ENCODE peak calls at places on chromosomes 1 and 21, in five cellular contexts. One of them, this sample, is unnamed.

GRCh38 chr1:63915121-63915520 is 141.3 kb downstream of the ROR1 start:
- DNase-seq in activated T-helper 9 cell treated with anti-CD3 and anti-CD28 coated beads, Interleukin-2, amount 50 U/mL, for 16 hours: no peak
- DNase-seq in foreskin keratinocyte: no peak
- DNase-seq in activated CD4-positive, alpha-beta T cell treated with anti-CD3 and anti-CD28 coated beads, Interleukin-2, amount 50 U/mL, for 1 hour: no peak
- DNase-seq in NCI-H2029: no peak
- DNase-seq in this sample: no peak

GRCh38 chr1:64650411-64650810 is 94.5 kb upstream of the RAVER2 start:
- DNase-seq in activated T-helper 9 cell treated with anti-CD3 and anti-CD28 coated beads, Interleukin-2, amount 50 U/mL, for 16 hours: no peak
- DNase-seq in foreskin keratinocyte: no peak
- DNase-seq in activated CD4-positive, alpha-beta T cell treated with anti-CD3 and anti-CD28 coated beads, Interleukin-2, amount 50 U/mL, for 1 hour: no peak
- DNase-seq in NCI-H2029: no peak
- DNase-seq in this sample: no peak

GRCh38 chr1:114315601-114316000 is 161.9 kb upstream of the SYT6 start:
- DNase-seq in activated T-helper 9 cell treated with anti-CD3 and anti-CD28 coated beads, Interleukin-2, amount 50 U/mL, for 16 hours: no peak
- DNase-seq in foreskin keratinocyte: no peak
- DNase-seq in activated CD4-positive, alpha-beta T cell treated with anti-CD3 and anti-CD28 coated beads, Interleukin-2, amount 50 U/mL, for 1 hour: no peak
- DNase-seq in NCI-H2029: no peak
- DNase-seq in this sample: no peak

GRCh38 chr21:44539991-44540666 is at the start of gene KRTAP10-1:
- DNase-seq in activated T-helper 9 cell treated with anti-CD3 and anti-CD28 coated beads, Interleukin-2, amount 50 U/mL, for 16 hours: no peak
- DNase-seq in foreskin keratinocyte: no peak
- DNase-seq in activated CD4-positive, alpha-beta T cell treated with anti-CD3 and anti-CD28 coated beads, Interleukin-2, amount 50 U/mL, for 1 hour: no peak
- DNase-seq in NCI-H2029: no peak
- DNase-seq in this sample: no peak

GRCh38 chr1:116514708-116515525 is 55.9 kb downstream of the CD58 start:
- DNase-seq in activated T-helper 9 cell treated with anti-CD3 and anti-CD28 coated beads, Interleukin-2, amount 50 U/mL, for 16 hours: peak
- DNase-seq in foreskin keratinocyte: no peak
- DNase-seq in activated CD4-positive, alpha-beta T cell treated with anti-CD3 and anti-CD28 coated beads, Interleukin-2, amount 50 U/mL, for 1 hour: peak
- DNase-seq in NCI-H2029: no peak
- DNase-seq in this sample: peak

GRCh38 chr21:46374761-46375389 is 50.9 kb downstream of the PCNT start:
- DNase-seq in activated T-helper 9 cell treated with anti-CD3 and anti-CD28 coated beads, Interleukin-2, amount 50 U/mL, for 16 hours: no peak
- DNase-seq in foreskin keratinocyte: no peak
- DNase-seq in activated CD4-positive, alpha-beta T cell treated with anti-CD3 and anti-CD28 coated beads, Interleukin-2, amount 50 U/mL, for 1 hour: no peak
- DNase-seq in NCI-H2029: no peak
- DNase-seq in this sample: no peak

GRCh38 chr1:116138277-116138792 is 27.1 kb downstream of the MAB21L3 start:
- DNase-seq in activated T-helper 9 cell treated with anti-CD3 and anti-CD28 coated beads, Interleukin-2, amount 50 U/mL, for 16 hours: no peak
- DNase-seq in foreskin keratinocyte: no peak
- DNase-seq in activated CD4-positive, alpha-beta T cell treated with anti-CD3 and anti-CD28 coated beads, Interleukin-2, amount 50 U/mL, for 1 hour: no peak
- DNase-seq in NCI-H2029: no peak
- DNase-seq in this sample: no peak

GRCh38 chr1:42439940-42440339 is 15.9 kb downstream of the ZMYND12 start:
- DNase-seq in activated T-helper 9 cell treated with anti-CD3 and anti-CD28 coated beads, Interleukin-2, amount 50 U/mL, for 16 hours: no peak
- DNase-seq in foreskin keratinocyte: peak
- DNase-seq in activated CD4-positive, alpha-beta T cell treated with anti-CD3 and anti-CD28 coated beads, Interleukin-2, amount 50 U/mL, for 1 hour: no peak
- DNase-seq in NCI-H2029: peak
- DNase-seq in this sample: no peak

GRCh38 chr1:157968503-157968902 is 24.9 kb upstream of the KIRREL1 start:
- DNase-seq in activated T-helper 9 cell treated with anti-CD3 and anti-CD28 coated beads, Interleukin-2, amount 50 U/mL, for 16 hours: no peak
- DNase-seq in foreskin keratinocyte: peak
- DNase-seq in activated CD4-positive, alpha-beta T cell treated with anti-CD3 and anti-CD28 coated beads, Interleukin-2, amount 50 U/mL, for 1 hour: no peak
- DNase-seq in NCI-H2029: peak
- DNase-seq in this sample: no peak

GRCh38 chr1:42931911-42932422 is 26.7 kb downstream of the SLC2A1 start:
- DNase-seq in activated T-helper 9 cell treated with anti-CD3 and anti-CD28 coated beads, Interleukin-2, amount 50 U/mL, for 16 hours: peak
- DNase-seq in foreskin keratinocyte: peak
- DNase-seq in activated CD4-positive, alpha-beta T cell treated with anti-CD3 and anti-CD28 coated beads, Interleukin-2, amount 50 U/mL, for 1 hour: peak
- DNase-seq in NCI-H2029: peak
- DNase-seq in this sample: peak

GRCh38 chr1:107525961-107526360 is 385.1 kb downstream of the NTNG1 start:
- DNase-seq in activated T-helper 9 cell treated with anti-CD3 and anti-CD28 coated beads, Interleukin-2, amount 50 U/mL, for 16 hours: no peak
- DNase-seq in foreskin keratinocyte: no peak
- DNase-seq in activated CD4-positive, alpha-beta T cell treated with anti-CD3 and anti-CD28 coated beads, Interleukin-2, amount 50 U/mL, for 1 hour: no peak
- DNase-seq in NCI-H2029: no peak
- DNase-seq in this sample: no peak

This sample was measured in naive thymus-derived CD4-positive, alpha-beta T cell.